ENCODE peak calls at places on chromosomes 3 and 15, in ten cellular contexts. P is CD8-positive, alpha-beta T cell; O is left ventricle myocardium inferior; G is neural progenitor cell; J is right lobe of liver; Z is foreskin fibroblast; Y is esophagus muscularis mucosa; A is BJ; E is activated B cell treated with CpG ODN at 0.5 μM for 24 hours; N is activated CD8-positive, alpha-beta T cell treated with anti-CD3 and anti-CD28 coated beads for 36 hours. V is an unnamed sample.

GRCh38 chr3:121998030-121998580 is 23.9 kb downstream of the ILDR1 start:
- DNase-seq in P (no peak), O (no peak), G (no peak), J (no peak), Z (peak; percentile 65), Y (peak; percentile 50), A (peak; percentile 7), E (no peak), N (no peak), V (no peak)

GRCh38 chr3:113441051-113441770 is at the start of gene CFAP44:
- DNase-seq in P (peak; percentile 23), O (peak; percentile 72), G (peak; percentile 88), J (peak; percentile 74), Z (peak; percentile 83), Y (no peak), A (peak; percentile 10), E (peak; percentile 48), N (peak; percentile 62), V (no peak)

GRCh38 chr3:152405915-152406802 is 137.4 kb downstream of the MBNL1 start:
- DNase-seq in P (no peak), O (no peak), G (no peak), J (no peak), Z (peak; percentile 81), Y (no peak), A (peak; percentile 95), E (no peak), N (no peak), V (peak; percentile 93)

GRCh38 chr15:47897525-47897924 is 180.2 kb downstream of the SEMA6D start:
- DNase-seq in P (no peak), O (no peak), G (peak; percentile 13), J (no peak), Z (no peak), Y (no peak), A (no peak), E (no peak), N (no peak), V (no peak)

GRCh38 chr3:50189274-50189673 is 2.1 kb upstream of the GNAT1 start:
- DNase-seq in P (no peak), O (peak; percentile 69), G (peak; percentile 89), J (peak; percentile 82), Z (peak; percentile 92), Y (no peak), A (no peak), E (no peak), N (peak; percentile 76), V (peak; percentile 55)

GRCh38 chr15:68252925-68253534 is 23.5 kb upstream of the CLN6 start:
- DNase-seq in P (no peak), O (no peak), G (peak; percentile 82), J (no peak), Z (peak; percentile 85), Y (no peak), A (no peak), E (no peak), N (peak; percentile 66), V (peak; percentile 68)

GRCh38 chr3:69250014-69250413 is 127.6 kb upstream of the LMOD3 start:
- DNase-seq in P (no peak), O (no peak), G (peak; percentile 74), J (peak; percentile 85), Z (no peak), Y (no peak), A (no peak), E (no peak), N (peak; percentile 57), V (peak; percentile 18)

GRCh38 chr3:172569128-172570008 is 46.1 kb upstream of the TNFSF10 start:
- DNase-seq in P (no peak), O (no peak), G (no peak), J (no peak), Z (no peak), Y (no peak), A (no peak), E (no peak), N (no peak), V (no peak)

DNA sequence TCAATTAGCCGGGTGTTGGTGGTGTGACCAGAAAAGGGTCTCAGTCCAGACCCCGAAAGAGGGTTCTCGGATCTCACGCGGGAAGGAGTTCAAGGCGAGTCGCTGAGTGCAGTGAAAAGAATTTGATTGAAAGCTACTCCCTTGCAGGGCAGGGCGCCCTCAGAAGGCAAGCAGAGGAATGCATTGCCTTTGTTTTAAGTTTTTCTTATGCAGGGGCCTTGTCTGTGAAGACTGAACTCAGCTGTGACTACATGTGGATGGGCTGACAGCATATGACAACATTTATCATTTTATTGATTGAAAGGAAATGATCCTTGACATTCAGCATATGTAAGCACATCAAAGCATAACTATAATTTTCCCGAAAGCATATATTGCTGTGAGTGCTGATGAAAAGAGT is 11.8 kb downstream of the CPN2 start:
- DNase-seq in P (no peak), O (no peak), G (peak; percentile 51), J (no peak), Z (no peak), Y (no peak), A (no peak), E (no peak), N (no peak), V (no peak)
- TF ChIP-seq CTCF in P (no peak), O (no peak), G (peak; percentile 65), J (no peak), Z (no peak), Y (no peak), A (peak; percentile 4), E (no peak), N (peak; percentile 9), V (no peak)

GRCh38 chr15:83654379-83655236 is 685 bp downstream of the ADAMTSL3 start:
- DNase-seq in P (no peak), O (peak; percentile 70), G (peak; percentile 74), J (peak; percentile 69), Z (peak; percentile 10), Y (peak; percentile 92), A (no peak), E (no peak), N (no peak), V (no peak)

GRCh38 chr15:83655237-83655616 is 1.3 kb downstream of the ADAMTSL3 start:
- DNase-seq in P (no peak), O (no peak), G (no peak), J (no peak), Z (no peak), Y (peak; percentile 74), A (no peak), E (no peak), N (no peak), V (no peak)

GRCh38 chr15:83652606-83653204 is 1.2 kb upstream of the ADAMTSL3 start:
- DNase-seq in P (no peak), O (no peak), G (no peak), J (no peak), Z (peak; percentile 5), Y (peak; percentile 82), A (no peak), E (no peak), N (no peak), V (no peak)

GRCh38 chr15:83653288-83653638 is 660 bp upstream of the ADAMTSL3 start:
- DNase-seq in P (no peak), O (no peak), G (no peak), J (no peak), Z (peak; percentile 2), Y (no peak), A (no peak), E (no peak), N (no peak), V (no peak)

DNA sequence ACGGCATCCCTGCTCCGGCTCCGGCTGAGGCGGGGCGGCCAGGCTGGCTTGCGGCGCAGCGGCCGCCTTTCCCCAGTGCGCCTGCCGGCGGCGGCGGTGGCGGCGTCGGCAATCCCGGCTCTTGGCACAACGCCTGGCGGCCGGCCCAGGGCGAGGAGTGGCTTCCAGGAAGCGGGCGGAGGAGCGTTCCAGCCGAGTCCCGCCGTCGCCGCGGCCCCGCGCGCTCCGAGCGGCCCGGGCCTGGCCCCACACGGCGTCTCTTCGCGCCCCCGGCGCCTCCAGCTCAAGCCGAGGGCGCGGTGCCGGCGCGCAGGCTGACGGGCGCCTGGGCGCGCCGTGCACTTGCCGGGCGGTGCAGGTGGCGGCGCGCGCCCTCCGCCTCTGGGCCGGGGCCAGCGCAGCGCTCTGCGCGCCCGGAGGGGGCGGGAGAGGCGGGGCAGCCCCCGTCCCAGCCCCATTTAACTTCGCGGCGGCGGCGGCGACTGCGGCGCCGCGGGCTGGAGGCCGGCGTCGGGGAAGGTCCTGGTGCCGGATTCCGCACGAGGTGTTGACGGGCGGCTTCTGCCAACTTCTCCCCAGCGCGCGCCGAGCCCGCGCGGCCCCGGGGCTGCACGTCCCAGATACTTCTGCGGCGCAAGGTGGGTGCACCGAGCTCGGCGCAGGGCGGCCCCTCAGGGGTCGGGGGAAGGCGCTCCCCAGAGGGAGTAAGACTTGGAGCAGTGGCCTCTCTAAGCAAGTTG is at the start of gene ADAMTSL3:
- DNase-seq in P (no peak), O (peak; percentile 88), G (peak; percentile 93), J (peak; percentile 89), Z (peak; percentile 67), Y (peak; percentile 93), A (no peak), E (no peak), N (no peak), V (no peak)
- TF ChIP-seq CTCF in P (no peak), O (peak; percentile 39), G (peak; percentile 17), J (peak; percentile 9), Z (no peak), Y (peak; percentile 11), A (no peak), E (no peak), N (no peak), V (no peak)

GRCh38 chr3:52227117-52227516 is 1.7 kb upstream of the TLR9 start:
- DNase-seq in P (no peak), O (no peak), G (no peak), J (no peak), Z (no peak), Y (no peak), A (no peak), E (no peak), N (no peak), V (no peak)
- TF ChIP-seq CTCF in P (no peak), O (no peak), G (no peak), J (no peak), Z (no peak), Y (no peak), A (no peak), E (no peak), N (no peak), V (no peak)

GRCh38 chr3:183185696-183186095 is 23.2 kb upstream of the LAMP3 start:
- DNase-seq in P (no peak), O (no peak), G (no peak), J (no peak), Z (peak; percentile 93), Y (no peak), A (peak; percentile 69), E (no peak), N (no peak), V (peak; percentile 67)

GRCh38 chr3:183189641-183190040 is 27.1 kb upstream of the LAMP3 start:
- DNase-seq in P (no peak), O (no peak), G (no peak), J (no peak), Z (peak; percentile 31), Y (no peak), A (no peak), E (no peak), N (no peak), V (no peak)

GRCh38 chr3:183193762-183194701 is 31.5 kb upstream of the LAMP3 start:
- DNase-seq in P (no peak), O (no peak), G (no peak), J (no peak), Z (peak; percentile 59), Y (peak; percentile 42), A (peak; percentile 9), E (no peak), N (no peak), V (no peak)

GRCh38 chr3:183192650-183193300 is 30.2 kb upstream of the LAMP3 start:
- DNase-seq in P (no peak), O (no peak), G (no peak), J (no peak), Z (no peak), Y (peak; percentile 72), A (no peak), E (no peak), N (no peak), V (no peak)

DNA sequence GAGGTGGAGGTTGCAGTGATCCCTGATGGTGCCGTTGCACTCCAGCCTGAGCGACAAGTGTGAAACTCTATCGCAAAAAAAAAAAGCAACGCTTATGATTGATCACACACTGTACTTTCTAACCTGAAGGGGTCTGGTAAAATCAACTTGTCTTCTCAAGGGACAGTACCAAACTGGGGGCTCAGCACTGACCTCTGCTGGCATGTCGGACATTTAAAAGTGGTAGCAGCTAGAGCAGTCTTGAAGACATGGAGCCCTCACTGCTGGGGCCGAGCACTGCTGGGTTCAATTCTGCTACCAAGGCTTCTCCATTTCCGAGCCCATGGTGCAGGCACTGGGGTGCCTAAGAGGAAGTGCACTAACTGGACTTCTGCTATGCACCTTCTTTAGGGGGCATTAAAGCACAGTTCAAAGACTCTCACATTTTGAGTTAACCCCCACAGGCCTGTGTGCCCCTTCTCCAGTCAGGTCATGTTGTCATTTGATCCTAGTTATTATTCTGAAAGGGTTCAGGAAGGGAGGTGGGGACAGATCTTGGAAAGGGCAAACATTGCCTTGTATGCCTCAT is 26.4 kb upstream of the LAMP3 start:
- DNase-seq in P (no peak), O (peak; percentile 28), G (peak; percentile 61), J (no peak), Z (peak; percentile 28), Y (no peak), A (no peak), E (no peak), N (peak; percentile 64), V (no peak)
- TF ChIP-seq CTCF in P (no peak), O (peak; percentile 52), G (peak; percentile 68), J (peak; percentile 27), Z (peak; percentile 24), Y (no peak), A (no peak), E (no peak), N (peak; percentile 28), V (peak; percentile 34)